ENCODE peak calls at places on chromosomes 5 and 9, in six cellular contexts. M is neural progenitor cell, F is HCT116, T is GM23248, U is SK-N-SH, X is MM.1S. V is an unnamed sample.

GRCh38 chr9:93266521-93267001 is 82.6 kb downstream of the WNK2 start:
- DNase-seq in M (no peak), F (no peak), T (no peak), U (peak; percentile 12), X (peak; percentile 41), V (no peak)

GRCh38 chr5:37837101-37838032 is 2.5 kb downstream of the GDNF start:
- DNase-seq in M (peak; percentile 78), F (peak; percentile 18), T (peak; percentile 95), U (peak; percentile 76), X (peak; percentile 59), V (peak; percentile 84)

GRCh38 chr5:127029513-127030258 is 672 bp downstream of the MARCHF3 start:
- DNase-seq in M (peak; percentile 74), F (peak; percentile 50), T (peak; percentile 85), U (peak; percentile 64), X (peak; percentile 79), V (peak; percentile 85)

GRCh38 chr9:121742923-121743322 is 91.5 kb downstream of the DAB2IP start:
- DNase-seq in M (no peak), F (no peak), T (no peak), U (no peak), X (no peak), V (no peak)

GRCh38 chr9:130137081-130137869 is 34.9 kb upstream of the NCS1 start:
- DNase-seq in M (no peak), F (no peak), T (peak; percentile 16), U (no peak), X (no peak), V (no peak)

GRCh38 chr5:136032564-136032963 is 3.8 kb downstream of the TGFBI start:
- DNase-seq in M (no peak), F (no peak), T (peak; percentile 92), U (no peak), X (no peak), V (peak; percentile 74)

GRCh38 chr5:135339623-135340022 is 59.4 kb downstream of the MACROH2A1 start:
- DNase-seq in M (no peak), F (no peak), T (no peak), U (no peak), X (no peak), V (no peak)

GRCh38 chr5:139470821-139471300 is at the start of gene SMIM33:
- DNase-seq in M (no peak), F (no peak), T (no peak), U (no peak), X (no peak), V (no peak)

GRCh38 chr5:115291397-115291796 is 5.1 kb downstream of the CCDC112 start:
- DNase-seq in M (no peak), F (no peak), T (no peak), U (no peak), X (no peak), V (no peak)

GRCh38 chr5:157217289-157218024 is 36.8 kb downstream of the ITK start:
- DNase-seq in M (no peak), F (no peak), T (no peak), U (no peak), X (no peak), V (no peak)

GRCh38 chr9:94911986-94912635 is 185.6 kb downstream of the AOPEP start:
- DNase-seq in M (no peak), F (no peak), T (no peak), U (no peak), X (no peak), V (no peak)

DNA sequence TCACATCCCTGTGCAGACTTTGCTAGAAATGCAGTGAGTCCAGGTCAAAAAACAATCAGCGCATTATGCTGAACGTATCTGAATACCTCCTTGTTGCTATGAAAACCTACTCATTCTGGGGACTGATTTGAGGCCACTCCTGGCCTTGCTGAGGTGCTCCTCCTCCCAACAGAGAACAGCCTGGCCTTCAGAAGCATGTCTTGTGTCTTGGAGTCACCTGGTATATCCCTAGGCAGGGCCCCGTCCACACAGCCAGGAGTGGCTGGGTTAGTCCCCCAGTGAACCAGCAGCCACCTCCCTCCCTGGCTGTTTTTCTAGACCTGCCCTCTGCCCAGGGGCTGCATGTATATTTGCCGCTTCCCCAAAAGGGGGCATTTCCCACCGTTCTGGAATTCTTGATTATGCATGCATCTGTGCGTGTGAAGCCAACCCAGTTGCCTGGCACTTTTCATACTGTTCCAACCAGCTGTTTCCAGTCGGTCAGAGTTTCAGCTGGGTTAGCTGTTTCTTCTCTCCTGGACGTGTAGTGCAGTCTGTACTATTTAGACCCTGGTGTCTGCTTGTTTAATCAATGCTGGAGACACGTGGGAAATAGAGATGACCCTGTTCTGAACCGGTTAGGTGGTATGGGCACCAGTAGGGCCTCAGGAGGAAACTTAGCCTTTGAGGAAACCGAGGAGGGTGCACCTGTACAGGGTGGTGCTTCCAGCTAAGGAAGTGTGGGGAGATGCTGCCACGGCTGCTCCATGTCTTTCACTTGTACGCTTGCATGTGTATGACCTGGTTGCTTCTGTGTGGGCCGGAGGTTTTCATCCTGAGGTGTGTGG is 99.4 kb upstream of the SPATA31C2 start:
- DNase-seq in M (no peak), F (no peak), T (no peak), U (no peak), X (no peak), V (no peak)
- H3K27ac ChIP-seq in M (no peak overlapping the region), F (no peak overlapping the region), T (no peak overlapping the region), U (no peak overlapping the region), X (no peak overlapping the region), V (no peak overlapping the region)

DNA sequence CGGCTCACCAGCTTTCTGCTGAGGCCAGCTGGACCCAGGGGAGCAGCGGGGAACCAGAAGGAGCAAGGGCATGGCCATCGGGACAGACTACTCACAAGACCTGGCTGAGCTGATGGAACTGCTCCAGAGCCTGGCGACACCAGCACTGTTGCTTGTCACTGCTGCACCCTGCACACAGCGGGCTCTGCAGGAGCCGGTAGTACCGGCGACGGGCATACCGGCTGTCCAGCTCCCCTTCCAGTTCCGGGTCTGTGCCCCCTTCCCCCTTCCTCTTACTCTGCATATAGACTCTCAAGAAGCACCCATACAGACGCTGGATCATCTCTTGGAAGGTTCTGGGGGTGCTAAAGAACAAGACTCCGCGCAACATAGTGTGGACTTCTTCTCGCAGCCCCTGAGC is 974 bp downstream of the ANAPC2 start:
- DNase-seq in M (no peak), F (no peak), T (no peak), U (no peak), X (no peak), V (no peak)
- H3K9ac ChIP-seq in M (peak overlapping the region; percentile 90), F (peak overlapping the region; percentile 94), T (peak overlapping the region; percentile 93), U (peak overlapping the region; percentile 85), X (peak overlapping the region; percentile 93), V (peak overlapping the region; percentile 93)

GRCh38 chr5:132009706-132010405 is 1.6 kb downstream of the ACSL6 start:
- DNase-seq in M (peak; percentile 45), F (no peak), T (no peak), U (no peak), X (no peak), V (no peak)

GRCh38 chr5:132007399-132008162 is 3.9 kb downstream of the ACSL6 start:
- DNase-seq in M (peak; percentile 90), F (peak; percentile 72), T (peak; percentile 86), U (peak; percentile 75), X (peak; percentile 79), V (peak; percentile 80)

GRCh38 chr5:132010645-132011560 is 555 bp downstream of the ACSL6 start:
- DNase-seq in M (peak; percentile 9), F (no peak), T (no peak), U (no peak), X (no peak), V (no peak)

GRCh38 chr5:132008163-132008473 is 3.3 kb downstream of the ACSL6 start:
- DNase-seq in M (no peak), F (no peak), T (no peak), U (no peak), X (no peak), V (no peak)

GRCh38 chr5:132008961-132009680 is 2.3 kb downstream of the ACSL6 start:
- DNase-seq in M (no peak), F (no peak), T (no peak), U (no peak), X (no peak), V (peak; percentile 21)
- TF ChIP-seq EZH2phosphoT487 in M (no peak), F (no peak), T (no peak), U (no peak), X (no peak), V (no peak)

GRCh38 chr5:173768267-173768806 is 119.8 kb upstream of the CPEB4 start:
- DNase-seq in M (no peak), F (no peak), T (no peak), U (no peak), X (no peak), V (no peak)
- H3K27ac ChIP-seq in M (no peak overlapping the region), F (no peak overlapping the region), T (no peak overlapping the region), U (no peak overlapping the region), X (no peak overlapping the region), V (no peak overlapping the region)

DNA sequence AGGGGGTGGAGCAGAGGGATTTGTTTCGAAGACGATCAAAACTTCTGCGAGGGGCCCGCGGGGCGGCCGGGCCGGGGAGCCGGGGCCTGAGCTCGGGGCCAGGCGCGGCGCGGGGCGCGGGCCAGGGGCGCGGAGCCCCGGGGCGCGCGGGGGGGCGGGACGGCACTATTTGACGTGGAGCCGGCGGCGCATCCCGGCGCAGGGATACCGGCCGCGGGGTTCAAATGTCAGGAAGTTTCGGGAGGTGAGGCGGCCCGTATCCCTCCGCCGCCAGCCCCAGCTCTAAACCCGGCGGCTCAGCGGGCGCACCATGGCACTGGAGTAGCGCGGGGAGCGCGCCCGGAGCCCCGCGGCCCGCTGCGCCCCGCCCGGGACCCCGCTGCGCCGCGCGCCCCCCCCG is at the start of gene LMX1B:
- DNase-seq in M (peak; percentile 88), F (peak; percentile 63), T (peak; percentile 49), U (peak; percentile 75), X (no peak), V (no peak)
- H3K9ac ChIP-seq in M (no peak within 1 kb of the TSS), F (peak within 1 kb of the TSS; percentile 57), T (no peak within 1 kb of the TSS), U (no peak within 1 kb of the TSS), X (no peak within 1 kb of the TSS), V (no peak within 1 kb of the TSS)

GRCh38 chr9:114408646-114409045 is 20.9 kb upstream of the AKNA start:
- DNase-seq in M (no peak), F (no peak), T (no peak), U (no peak), X (no peak), V (no peak)

GRCh38 chr9:114407889-114408288 is 20.1 kb upstream of the AKNA start:
- DNase-seq in M (no peak), F (no peak), T (no peak), U (no peak), X (no peak), V (no peak)

GRCh38 chr9:114409842-114410241 is 22.1 kb upstream of the AKNA start:
- DNase-seq in M (no peak), F (no peak), T (no peak), U (no peak), X (no peak), V (no peak)

GRCh38 chr9:114410910-114411309 is 23.1 kb upstream of the AKNA start:
- DNase-seq in M (no peak), F (no peak), T (no peak), U (no peak), X (no peak), V (no peak)

DNA sequence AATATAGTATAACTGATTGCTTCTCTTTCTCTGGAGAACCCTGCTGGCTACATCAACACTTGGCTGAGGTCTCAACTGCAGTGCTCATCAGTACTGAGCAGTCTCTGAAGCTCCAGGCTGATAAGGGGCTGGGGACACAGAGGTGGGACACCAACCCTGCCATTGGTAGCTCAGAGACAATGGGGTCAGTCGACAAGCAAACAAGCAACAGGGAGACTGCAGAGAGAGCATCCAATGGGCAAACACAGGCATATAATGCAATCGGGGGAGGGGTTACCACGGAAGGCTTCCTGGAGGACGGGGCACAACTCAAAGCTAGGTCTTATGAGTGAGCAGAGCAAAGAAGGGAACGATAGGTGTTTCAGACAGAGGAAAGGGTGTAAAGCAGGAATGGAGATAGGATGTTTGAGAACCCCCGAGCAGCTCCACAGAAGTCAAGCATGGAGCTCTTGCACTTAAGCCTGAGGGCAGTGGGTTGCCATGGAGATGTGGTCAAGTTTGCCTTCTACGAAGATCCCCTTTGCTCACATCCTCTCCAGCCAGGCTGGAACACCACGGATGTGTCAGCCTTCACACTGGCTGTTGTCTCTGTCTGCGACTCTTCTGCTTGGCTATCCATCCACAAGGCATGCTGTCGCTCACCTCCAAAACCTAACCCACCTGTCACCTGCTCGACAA is 21.5 kb upstream of the AKNA start:
- DNase-seq in M (no peak), F (no peak), T (peak; percentile 61), U (no peak), X (no peak), V (peak; percentile 5)
- TF ChIP-seq EZH2phosphoT487 in M (no peak), F (no peak), T (no peak), U (no peak), X (no peak), V (no peak)

V was measured in PC-3.